ENCODE peak calls at places on chromosomes 2 and 18, in six cellular contexts. J is fibroblast of lung, Q is ovary, R is BJ, T is cardiac muscle cell, I is fibroblast of pulmonary artery. D is an unnamed sample.

GRCh38 chr2:31219131-31219969 is 2.0 kb upstream of the CAPN14 start:
- DNase-seq in I (no peak), J (no peak), Q (no peak), T (no peak), R (no peak), D (no peak)

GRCh38 chr2:176187306-176188217 is 906 bp upstream of the HOXD1 start:
- DNase-seq in R (no peak), J (no peak), Q (no peak), T (no peak), I (no peak), D (no peak)

GRCh38 chr2:189129971-189130370 is 49.6 kb downstream of the COL5A2 start:
- DNase-seq in I (peak), T (peak), Q (no peak), R (peak), J (peak), D (peak)

GRCh38 chr18:44130365-44130942 is 550.2 kb upstream of the SETBP1 start:
- DNase-seq in T (peak), J (peak), I (peak), Q (no peak), R (no peak), D (no peak)

GRCh38 chr2:105387225-105387624 is 11.6 kb downstream of the FHL2 start:
- DNase-seq in T (no peak), J (peak), R (no peak), I (no peak), Q (no peak), D (no peak)

GRCh38 chr2:23055251-23055650 is 329.7 kb upstream of the KLHL29 start:
- DNase-seq in T (no peak), I (no peak), Q (no peak), R (no peak), J (no peak), D (no peak)

GRCh38 chr2:125516496-125517109 is 1139.4 kb upstream of the GYPC start:
- DNase-seq in Q (no peak), T (peak), R (no peak), J (no peak), I (peak), D (no peak)

GRCh38 chr2:168247341-168248305 is at the start of gene STK39:
- DNase-seq in T (peak), Q (peak), R (no peak), J (peak), I (peak), D (peak)

GRCh38 chr2:174247474-174248186 is 702 bp downstream of the OLA1 start:
- DNase-seq in R (no peak), J (peak), I (peak), T (peak), Q (no peak), D (no peak)

GRCh38 chr2:233976690-233977294 is 59.6 kb downstream of the TRPM8 start:
- DNase-seq in I (peak), J (peak), R (no peak), Q (no peak), T (peak), D (no peak)

GRCh38 chr2:9230051-9230802 is 23.6 kb downstream of the ASAP2 start:
- DNase-seq in J (peak), I (no peak), R (no peak), T (peak), Q (no peak), D (no peak)

GRCh38 chr2:218001629-218002028 is 1.2 kb downstream of the TNS1 start:
- DNase-seq in Q (no peak), I (no peak), J (no peak), T (no peak), R (no peak), D (no peak)

GRCh38 chr2:38415023-38415422 is 38.0 kb upstream of the ATL2 start:
- DNase-seq in J (no peak), R (no peak), I (no peak), Q (no peak), T (no peak), D (no peak)

GRCh38 chr2:6777626-6778025 is 88.1 kb downstream of the CMPK2 start:
- DNase-seq in I (no peak), Q (no peak), T (no peak), R (no peak), J (no peak), D (no peak)

GRCh38 chr18:58069104-58069503 is 25.1 kb downstream of the NEDD4L start:
- DNase-seq in T (no peak), R (no peak), Q (no peak), I (no peak), J (no peak), D (no peak)

GRCh38 chr2:225103737-225104141 is 61.5 kb upstream of the DOCK10 start:
- DNase-seq in I (peak), R (peak), T (peak), Q (no peak), J (peak), D (no peak)

GRCh38 chr18:31301201-31301655 is 16.7 kb upstream of the DSG1 start:
- DNase-seq in I (peak), T (peak), J (peak), Q (no peak), R (no peak), D (peak)

GRCh38 chr2:205802069-205802468 is 119.8 kb downstream of the NRP2 start:
- DNase-seq in J (peak), Q (no peak), T (peak), I (no peak), R (no peak), D (no peak)

GRCh38 chr2:219688560-219689445 is 61.4 kb downstream of the SLC4A3 start:
- DNase-seq in R (peak), I (peak), Q (no peak), T (peak), J (peak), D (no peak)

GRCh38 chr2:144201868-144202468 is 318.0 kb downstream of the ZEB2 start:
- DNase-seq in Q (no peak), I (peak), R (no peak), T (no peak), J (peak), D (no peak)

GRCh38 chr2:149355712-149356422 is 25.5 kb downstream of the LYPD6 start:
- DNase-seq in R (no peak), J (no peak), Q (no peak), T (no peak), I (no peak), D (no peak)

GRCh38 chr2:144582651-144583361 is 62.9 kb upstream of the ZEB2 start:
- DNase-seq in T (peak), R (no peak), Q (no peak), J (no peak), I (no peak), D (no peak)

GRCh38 chr2:168396131-168396530 is 59.9 kb upstream of the CERS6 start:
- DNase-seq in T (peak), Q (no peak), J (peak), I (peak), R (peak), D (peak)

GRCh38 chr2:174786066-174786725 is 21.9 kb upstream of the CHRNA1 start:
- DNase-seq in J (peak), Q (no peak), R (no peak), I (peak), T (peak), D (no peak)

GRCh38 chr2:180523629-180524340 is 456.6 kb upstream of the UBE2E3 start:
- DNase-seq in I (peak), Q (no peak), R (peak), T (peak), J (peak), D (peak)

GRCh38 chr2:213167559-213167958 is 16.1 kb upstream of the IKZF2 start:
- DNase-seq in Q (no peak), J (no peak), I (no peak), R (no peak), T (peak), D (no peak)

GRCh38 chr2:148259674-148260073 is 238.8 kb downstream of the MBD5 start:
- DNase-seq in T (peak), I (peak), Q (no peak), J (peak), R (no peak), D (no peak)

GRCh38 chr2:239130041-239130440 is 270.8 kb downstream of the HDAC4 start:
- DNase-seq in T (no peak), I (no peak), Q (no peak), J (no peak), R (no peak), D (no peak)

GRCh38 chr2:172462393-172463381 is 35.3 kb downstream of the ITGA6 start:
- DNase-seq in R (no peak), Q (no peak), J (no peak), I (no peak), T (no peak), D (no peak)

GRCh38 chr2:201152517-201152916 is 30.4 kb upstream of the CASP10 start:
- DNase-seq in Q (no peak), J (no peak), I (no peak), T (no peak), R (no peak), D (no peak)

GRCh38 chr2:201148434-201148833 is 32.5 kb downstream of the CFLAR start:
- DNase-seq in R (no peak), Q (no peak), I (no peak), J (no peak), T (no peak), D (no peak)

GRCh38 chr2:201149064-201149820 is 33.3 kb downstream of the CFLAR start:
- DNase-seq in Q (no peak), R (peak), J (peak), T (peak), I (peak), D (peak)

GRCh38 chr2:201151127-201152074 is 31.5 kb upstream of the CASP10 start:
- DNase-seq in I (peak), J (peak), T (peak), Q (no peak), R (peak), D (peak)

DNA sequence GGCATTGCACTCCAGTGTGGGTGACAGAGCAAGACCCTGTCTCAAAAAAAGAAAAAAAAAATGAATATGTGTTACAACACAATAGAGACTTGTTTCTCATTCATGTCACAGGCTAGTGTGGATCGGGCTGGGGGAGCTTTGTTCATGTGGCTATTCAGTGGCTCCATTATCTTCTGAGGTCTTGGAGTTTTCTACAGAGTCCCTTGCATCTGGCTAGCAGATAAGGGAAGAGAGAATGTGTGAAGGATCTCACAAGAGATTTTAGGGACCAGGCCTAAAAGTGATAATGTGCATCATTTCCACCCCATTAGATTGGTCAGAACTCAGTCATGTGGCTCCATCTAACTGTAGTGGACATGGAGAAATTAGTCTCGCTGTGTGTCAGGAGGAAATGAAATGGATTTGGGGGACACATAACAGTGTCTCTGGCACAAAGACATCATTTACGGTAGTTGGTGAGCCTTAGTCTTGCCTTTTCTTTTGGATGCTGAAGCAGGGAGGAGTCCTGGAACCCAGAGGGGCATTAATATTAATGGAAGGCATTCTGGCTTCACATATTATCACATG is 32.4 kb upstream of the CASP10 start:
- DNase-seq in I (no peak), R (no peak), J (no peak), T (no peak), Q (no peak), D (no peak)
- H3K4me3 ChIP-seq in I (no peak), R (no peak), J (no peak), T (no peak), Q (no peak), D (no peak)

DNA sequence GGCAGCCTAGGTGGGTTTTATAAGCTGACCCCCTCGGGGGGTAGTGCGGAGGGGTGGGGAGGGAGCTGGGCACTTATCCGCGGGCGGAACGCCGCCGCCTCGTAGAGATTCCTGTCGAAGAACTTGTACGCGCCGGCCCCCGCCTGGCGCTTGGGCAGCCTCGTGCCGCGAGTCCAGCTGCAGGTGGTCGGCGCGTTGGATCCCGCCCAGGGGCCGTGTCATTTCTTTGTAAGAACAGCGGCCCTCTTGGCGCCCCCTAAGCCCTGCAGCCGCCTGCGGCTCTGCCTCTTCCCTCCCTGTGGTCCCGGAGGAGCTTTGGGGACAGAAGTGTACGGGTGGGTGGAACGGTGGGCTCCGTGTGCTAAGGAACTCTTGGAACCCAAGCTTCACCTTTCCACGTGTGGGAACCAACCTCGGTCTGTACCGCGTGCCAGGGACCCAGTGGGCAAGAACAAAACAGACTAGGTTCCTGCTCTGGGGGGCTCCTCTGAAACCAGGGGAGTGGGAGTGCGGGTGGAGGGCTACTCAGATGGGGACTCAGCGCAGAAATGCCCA is 1.2 kb downstream of the GPC1 start:
- DNase-seq in J (peak), T (peak), I (peak), Q (peak), R (no peak), D (no peak)
- H3K4me3 ChIP-seq in J (peak), T (peak), I (peak), Q (peak), R (peak), D (peak)

GRCh38 chr2:81196933-81197628 is 892.5 kb upstream of the LRRTM1 start:
- DNase-seq in T (no peak), R (no peak), I (no peak), Q (no peak), J (no peak), D (no peak)
- H3K4me3 ChIP-seq in T (no peak), R (no peak), I (no peak), Q (no peak), J (no peak), D (no peak)

GRCh38 chr2:113157108-113157896 is 16.5 kb upstream of the PSD4 start:
- DNase-seq in T (peak), J (peak), Q (no peak), R (no peak), I (no peak), D (no peak)

GRCh38 chr2:113158884-113159553 is 14.8 kb upstream of the PSD4 start:
- DNase-seq in R (peak), I (no peak), T (no peak), Q (no peak), J (peak), D (peak)

GRCh38 chr2:113157897-113158753 is 15.6 kb upstream of the PSD4 start:
- DNase-seq in I (peak), Q (no peak), R (peak), J (peak), T (peak), D (no peak)

GRCh38 chr2:113155331-113155730 is 18.4 kb upstream of the PSD4 start:
- DNase-seq in I (no peak), R (no peak), J (no peak), T (no peak), Q (no peak), D (no peak)

DNA sequence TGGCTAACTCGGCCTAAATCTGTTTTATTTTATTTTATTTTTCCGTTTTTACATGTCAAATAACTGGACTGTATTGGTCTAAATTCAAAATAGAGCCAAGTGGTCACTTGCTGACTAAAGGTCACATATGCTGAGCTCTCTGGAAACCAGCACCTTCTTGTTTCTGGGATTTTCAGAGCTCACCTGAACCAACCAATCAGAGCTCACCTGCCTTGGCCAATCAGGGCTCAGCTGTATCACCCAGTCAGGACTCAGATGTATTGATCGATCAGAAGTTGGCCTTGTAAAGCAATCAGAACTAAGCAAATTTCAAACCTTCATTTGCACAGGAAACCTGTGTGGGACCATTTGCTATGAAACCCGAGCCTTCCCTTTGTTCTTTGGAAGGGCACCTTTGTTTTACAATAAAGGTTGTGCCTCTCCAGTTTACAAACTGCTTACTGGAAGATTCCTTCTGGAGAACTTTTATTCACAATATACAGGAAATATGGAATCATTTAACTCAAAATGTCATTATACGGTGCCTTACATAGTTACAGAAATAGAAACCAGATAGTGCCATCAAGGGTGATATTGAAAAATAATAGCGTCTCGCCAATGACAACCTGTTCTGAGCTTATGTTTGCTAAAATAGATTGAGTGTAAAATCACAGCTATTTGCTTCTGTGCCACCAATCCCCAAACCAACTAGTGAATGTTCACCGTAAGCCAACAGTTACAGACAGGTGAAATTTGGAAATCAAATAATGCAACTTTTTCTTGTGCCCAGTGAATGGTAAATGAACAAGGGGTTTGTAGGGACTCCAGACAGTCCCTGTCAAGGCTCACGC is 17.3 kb upstream of the PSD4 start:
- DNase-seq in J (no peak), I (no peak), T (no peak), R (no peak), Q (no peak), D (no peak)
- H3K4me3 ChIP-seq in J (no peak), I (no peak), T (peak), R (peak), Q (no peak), D (peak)

GRCh38 chr2:52934354-52934898 is 833.2 kb upstream of the CHAC2 start:
- DNase-seq in J (peak), T (peak), I (peak), Q (no peak), R (no peak), D (peak)
- H3K4me3 ChIP-seq in J (no peak), T (no peak), I (no peak), Q (no peak), R (no peak), D (no peak)

GRCh38 chr2:65198737-65199136 is 28.9 kb upstream of the ACTR2 start:
- DNase-seq in I (no peak), T (no peak), R (no peak), J (peak), Q (no peak), D (no peak)

GRCh38 chr2:65199194-65199593 is 28.4 kb upstream of the ACTR2 start:
- DNase-seq in R (no peak), T (no peak), J (no peak), I (no peak), Q (no peak), D (no peak)

GRCh38 chr2:65199891-65200290 is 27.7 kb upstream of the ACTR2 start:
- DNase-seq in T (no peak), Q (no peak), R (no peak), I (no peak), J (peak), D (no peak)

GRCh38 chr2:65204461-65205230 is 23.0 kb upstream of the ACTR2 start:
- DNase-seq in Q (no peak), I (no peak), J (no peak), T (peak), R (no peak), D (no peak)
- H3K4me3 ChIP-seq in Q (no peak), I (no peak), J (no peak), T (no peak), R (peak), D (peak)

GRCh38 chr2:4662161-4662779 is 958.9 kb downstream of the DCDC2C start:
- DNase-seq in R (no peak), T (no peak), I (no peak), J (peak), Q (no peak), D (no peak)
- H3K4me3 ChIP-seq in R (no peak), T (no peak), I (no peak), J (no peak), Q (no peak), D (no peak)

DNA sequence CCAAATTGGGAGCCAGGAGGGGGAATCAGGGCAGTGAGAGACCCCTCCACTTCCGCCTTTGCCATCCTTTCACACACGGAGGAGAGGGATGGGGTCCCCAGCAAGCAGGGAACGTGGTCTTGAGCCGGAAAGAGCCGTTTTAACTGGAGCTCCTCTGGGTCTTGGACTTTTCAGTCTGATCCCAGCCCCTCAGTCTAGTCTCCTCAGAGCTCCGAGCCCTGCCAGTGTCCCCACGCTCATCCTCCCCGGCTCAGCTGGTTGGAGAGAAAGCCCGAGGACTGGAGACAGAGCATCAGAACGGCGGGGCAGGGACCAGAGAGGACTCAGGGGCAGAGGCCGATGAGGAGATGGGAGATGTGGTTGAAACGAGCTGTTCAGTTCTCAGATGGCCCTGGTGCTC is 26.1 kb upstream of the OTOF start:
- DNase-seq in T (no peak), R (no peak), J (no peak), I (no peak), Q (no peak), D (no peak)
- H3K4me3 ChIP-seq in T (peak), R (peak), J (no peak), I (no peak), Q (no peak), D (no peak)